ENCODE peak calls at places on chromosomes 6 and 20, in six cellular contexts. One of them, this sample, is unnamed.

GRCh38 chr6:13479206-13479797 is 8.1 kb downstream of the GFOD1 start:
- DNase-seq in nephron progenitor cell: no peak
- DNase-seq in thoracic aorta: no peak
- DNase-seq in Peyer's patch: no peak
- DNase-seq in CD8-positive, alpha-beta T cell: no peak
- DNase-seq in GM10248: no peak
- DNase-seq in this sample: no peak

GRCh38 chr6:160386869-160387518 is 38.8 kb downstream of the SLC22A3 start:
- DNase-seq in nephron progenitor cell: no peak
- DNase-seq in thoracic aorta: no peak
- DNase-seq in Peyer's patch: peak
- DNase-seq in CD8-positive, alpha-beta T cell: no peak
- DNase-seq in GM10248: no peak
- DNase-seq in this sample: no peak

GRCh38 chr6:56520218-56520617 is 122.5 kb downstream of the DST start:
- DNase-seq in nephron progenitor cell: no peak
- DNase-seq in thoracic aorta: no peak
- DNase-seq in Peyer's patch: no peak
- DNase-seq in CD8-positive, alpha-beta T cell: no peak
- DNase-seq in GM10248: no peak
- DNase-seq in this sample: no peak

GRCh38 chr20:18679020-18679419 is 91.2 kb downstream of the DTD1 start:
- DNase-seq in nephron progenitor cell: no peak
- DNase-seq in thoracic aorta: no peak
- DNase-seq in Peyer's patch: no peak
- DNase-seq in CD8-positive, alpha-beta T cell: no peak
- DNase-seq in GM10248: no peak
- DNase-seq in this sample: no peak

GRCh38 chr6:77010931-77011542 is 452.3 kb downstream of the HTR1B start:
- DNase-seq in nephron progenitor cell: no peak
- DNase-seq in thoracic aorta: no peak
- DNase-seq in Peyer's patch: no peak
- DNase-seq in CD8-positive, alpha-beta T cell: no peak
- DNase-seq in GM10248: no peak
- DNase-seq in this sample: no peak

GRCh38 chr20:4951299-4951698 is 50.0 kb downstream of the SLC23A2 start:
- DNase-seq in nephron progenitor cell: no peak
- DNase-seq in thoracic aorta: peak
- DNase-seq in Peyer's patch: no peak
- DNase-seq in CD8-positive, alpha-beta T cell: no peak
- DNase-seq in GM10248: no peak
- DNase-seq in this sample: no peak

GRCh38 chr6:3977875-3978711 is 100.8 kb downstream of the FAM217A start:
- DNase-seq in nephron progenitor cell: peak
- DNase-seq in thoracic aorta: no peak
- DNase-seq in Peyer's patch: no peak
- DNase-seq in CD8-positive, alpha-beta T cell: peak
- DNase-seq in GM10248: peak
- DNase-seq in this sample: peak

GRCh38 chr6:116761779-116762178 is 3.7 kb downstream of the FAM162B start:
- DNase-seq in nephron progenitor cell: no peak
- DNase-seq in thoracic aorta: no peak
- DNase-seq in Peyer's patch: no peak
- DNase-seq in CD8-positive, alpha-beta T cell: no peak
- DNase-seq in GM10248: no peak
- DNase-seq in this sample: no peak

GRCh38 chr6:11328613-11329247 is 96.3 kb upstream of the NEDD9 start:
- DNase-seq in nephron progenitor cell: no peak
- DNase-seq in thoracic aorta: no peak
- DNase-seq in Peyer's patch: no peak
- DNase-seq in CD8-positive, alpha-beta T cell: no peak
- DNase-seq in GM10248: no peak
- DNase-seq in this sample: no peak

GRCh38 chr20:10501377-10501776 is 66.3 kb downstream of the SLX4IP start:
- DNase-seq in nephron progenitor cell: no peak
- DNase-seq in thoracic aorta: no peak
- DNase-seq in Peyer's patch: no peak
- DNase-seq in CD8-positive, alpha-beta T cell: peak
- DNase-seq in GM10248: no peak
- DNase-seq in this sample: no peak

GRCh38 chr20:51509208-51509607 is 33.3 kb downstream of the NFATC2 start:
- DNase-seq in nephron progenitor cell: no peak
- DNase-seq in thoracic aorta: no peak
- DNase-seq in Peyer's patch: no peak
- DNase-seq in CD8-positive, alpha-beta T cell: no peak
- DNase-seq in GM10248: no peak
- DNase-seq in this sample: no peak

DNA sequence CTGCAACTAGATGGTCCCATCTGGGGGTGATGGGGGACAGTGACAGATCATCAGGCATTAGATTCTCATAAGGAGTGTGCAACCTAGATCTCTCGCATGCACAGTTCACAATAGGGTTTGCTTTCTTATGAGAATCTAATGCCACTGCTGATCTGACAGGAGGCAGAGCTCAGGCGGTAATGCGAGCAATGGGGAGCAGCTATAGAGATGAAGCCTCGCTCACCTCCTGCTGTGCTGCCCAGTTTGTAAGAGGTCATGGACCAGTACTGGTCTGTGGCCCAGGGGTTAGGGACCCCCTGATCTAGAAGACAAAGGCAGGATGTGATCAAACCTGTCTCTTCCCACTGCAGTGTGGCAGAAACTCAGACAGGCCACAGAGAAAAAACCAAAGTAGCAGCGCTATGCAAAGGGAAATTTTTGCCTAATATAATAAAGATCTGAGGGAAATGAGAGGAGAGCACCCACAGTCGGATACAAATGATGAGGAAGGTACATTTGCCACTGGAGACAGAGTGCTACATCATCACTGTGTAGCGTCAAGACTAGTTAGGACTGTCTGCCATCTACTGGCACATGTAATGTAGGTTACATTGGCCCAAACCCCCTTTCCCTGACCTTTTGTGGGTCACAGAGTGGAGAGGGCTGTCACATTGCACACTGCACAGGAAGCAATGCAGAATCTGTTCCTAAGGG is 4.1 kb upstream of the LY86 start:
- DNase-seq in nephron progenitor cell: no peak
- DNase-seq in thoracic aorta: no peak
- DNase-seq in Peyer's patch: no peak
- DNase-seq in CD8-positive, alpha-beta T cell: no peak
- DNase-seq in GM10248: no peak
- DNase-seq in this sample: no peak
- TF ChIP-seq CTCF in nephron progenitor cell: no peak
- TF ChIP-seq CTCF in thoracic aorta: no peak
- TF ChIP-seq CTCF in Peyer's patch: peak
- TF ChIP-seq CTCF in CD8-positive, alpha-beta T cell: no peak
- TF ChIP-seq CTCF in GM10248: peak
- TF ChIP-seq CTCF in this sample: peak

GRCh38 chr20:56579261-56579660 is 46.2 kb downstream of the FAM209B start:
- DNase-seq in nephron progenitor cell: no peak
- DNase-seq in thoracic aorta: no peak
- DNase-seq in Peyer's patch: no peak
- DNase-seq in CD8-positive, alpha-beta T cell: no peak
- DNase-seq in GM10248: no peak
- DNase-seq in this sample: no peak

GRCh38 chr20:56581701-56582100 is 47.4 kb upstream of the TFAP2C start:
- DNase-seq in nephron progenitor cell: no peak
- DNase-seq in thoracic aorta: no peak
- DNase-seq in Peyer's patch: no peak
- DNase-seq in CD8-positive, alpha-beta T cell: no peak
- DNase-seq in GM10248: no peak
- DNase-seq in this sample: no peak

GRCh38 chr20:56580226-56580625 is 47.2 kb downstream of the FAM209B start:
- DNase-seq in nephron progenitor cell: no peak
- DNase-seq in thoracic aorta: no peak
- DNase-seq in Peyer's patch: no peak
- DNase-seq in CD8-positive, alpha-beta T cell: no peak
- DNase-seq in GM10248: no peak
- DNase-seq in this sample: no peak

GRCh38 chr20:56587307-56588108 is 41.6 kb upstream of the TFAP2C start:
- DNase-seq in nephron progenitor cell: no peak
- DNase-seq in thoracic aorta: no peak
- DNase-seq in Peyer's patch: no peak
- DNase-seq in CD8-positive, alpha-beta T cell: no peak
- DNase-seq in GM10248: no peak
- DNase-seq in this sample: no peak

DNA sequence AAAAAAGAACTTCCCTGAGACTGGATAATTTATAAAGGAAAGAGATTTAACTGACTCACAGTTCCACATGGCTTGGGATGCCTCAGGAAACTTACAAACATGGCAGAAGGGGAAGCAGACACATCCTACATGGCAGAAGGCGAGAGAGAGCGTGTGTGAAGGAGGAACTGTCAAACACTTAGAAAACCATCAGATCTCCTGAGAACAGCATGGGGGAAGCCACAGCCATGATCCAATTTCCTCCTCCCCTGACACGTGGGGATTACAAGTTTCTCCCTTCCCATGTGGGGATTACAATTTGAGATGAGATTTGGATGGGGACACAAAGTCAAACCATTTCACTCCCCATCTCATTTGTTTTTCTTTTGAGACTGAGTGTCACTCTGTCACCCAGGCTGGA is 46.5 kb upstream of the TFAP2C start:
- DNase-seq in nephron progenitor cell: no peak
- DNase-seq in thoracic aorta: no peak
- DNase-seq in Peyer's patch: no peak
- DNase-seq in CD8-positive, alpha-beta T cell: no peak
- DNase-seq in GM10248: no peak
- DNase-seq in this sample: no peak
- TF ChIP-seq CTCF in nephron progenitor cell: no peak
- TF ChIP-seq CTCF in thoracic aorta: no peak
- TF ChIP-seq CTCF in Peyer's patch: no peak
- TF ChIP-seq CTCF in CD8-positive, alpha-beta T cell: no peak
- TF ChIP-seq CTCF in GM10248: no peak
- TF ChIP-seq CTCF in this sample: no peak

GRCh38 chr20:29690274-29690673 is 1567.2 kb upstream of the DEFB115 start:
- DNase-seq in nephron progenitor cell: no peak
- DNase-seq in thoracic aorta: no peak
- DNase-seq in Peyer's patch: peak
- DNase-seq in CD8-positive, alpha-beta T cell: no peak
- DNase-seq in GM10248: no peak
- DNase-seq in this sample: no peak
- TF ChIP-seq CTCF in nephron progenitor cell: no peak
- TF ChIP-seq CTCF in thoracic aorta: no peak
- TF ChIP-seq CTCF in Peyer's patch: no peak
- TF ChIP-seq CTCF in CD8-positive, alpha-beta T cell: no peak
- TF ChIP-seq CTCF in GM10248: no peak
- TF ChIP-seq CTCF in this sample: no peak

GRCh38 chr20:48933017-48933766 is 11.7 kb downstream of the ARFGEF2 start:
- DNase-seq in nephron progenitor cell: no peak
- DNase-seq in thoracic aorta: no peak
- DNase-seq in Peyer's patch: peak
- DNase-seq in CD8-positive, alpha-beta T cell: no peak
- DNase-seq in GM10248: no peak
- DNase-seq in this sample: no peak
- TF ChIP-seq CTCF in nephron progenitor cell: no peak
- TF ChIP-seq CTCF in thoracic aorta: no peak
- TF ChIP-seq CTCF in Peyer's patch: no peak
- TF ChIP-seq CTCF in CD8-positive, alpha-beta T cell: no peak
- TF ChIP-seq CTCF in GM10248: peak
- TF ChIP-seq CTCF in this sample: no peak

GRCh38 chr6:28544211-28544610 is 18.5 kb downstream of the GPX5 start:
- DNase-seq in nephron progenitor cell: peak
- DNase-seq in thoracic aorta: no peak
- DNase-seq in Peyer's patch: no peak
- DNase-seq in CD8-positive, alpha-beta T cell: no peak
- DNase-seq in GM10248: peak
- DNase-seq in this sample: no peak

GRCh38 chr6:28541996-28542395 is 16.3 kb downstream of the GPX5 start:
- DNase-seq in nephron progenitor cell: no peak
- DNase-seq in thoracic aorta: no peak
- DNase-seq in Peyer's patch: no peak
- DNase-seq in CD8-positive, alpha-beta T cell: no peak
- DNase-seq in GM10248: no peak
- DNase-seq in this sample: no peak

GRCh38 chr6:28543671-28544131 is 18.0 kb downstream of the GPX5 start:
- DNase-seq in nephron progenitor cell: peak
- DNase-seq in thoracic aorta: no peak
- DNase-seq in Peyer's patch: no peak
- DNase-seq in CD8-positive, alpha-beta T cell: peak
- DNase-seq in GM10248: peak
- DNase-seq in this sample: peak

GRCh38 chr6:28545955-28546354 is 20.3 kb downstream of the GPX5 start:
- DNase-seq in nephron progenitor cell: no peak
- DNase-seq in thoracic aorta: no peak
- DNase-seq in Peyer's patch: no peak
- DNase-seq in CD8-positive, alpha-beta T cell: no peak
- DNase-seq in GM10248: no peak
- DNase-seq in this sample: no peak

GRCh38 chr6:28542440-28543293 is 17.0 kb downstream of the GPX5 start:
- DNase-seq in nephron progenitor cell: peak
- DNase-seq in thoracic aorta: no peak
- DNase-seq in Peyer's patch: no peak
- DNase-seq in CD8-positive, alpha-beta T cell: peak
- DNase-seq in GM10248: peak
- DNase-seq in this sample: peak
- TF ChIP-seq CTCF in nephron progenitor cell: peak
- TF ChIP-seq CTCF in thoracic aorta: no peak
- TF ChIP-seq CTCF in Peyer's patch: no peak
- TF ChIP-seq CTCF in CD8-positive, alpha-beta T cell: no peak
- TF ChIP-seq CTCF in GM10248: peak
- TF ChIP-seq CTCF in this sample: peak

DNA sequence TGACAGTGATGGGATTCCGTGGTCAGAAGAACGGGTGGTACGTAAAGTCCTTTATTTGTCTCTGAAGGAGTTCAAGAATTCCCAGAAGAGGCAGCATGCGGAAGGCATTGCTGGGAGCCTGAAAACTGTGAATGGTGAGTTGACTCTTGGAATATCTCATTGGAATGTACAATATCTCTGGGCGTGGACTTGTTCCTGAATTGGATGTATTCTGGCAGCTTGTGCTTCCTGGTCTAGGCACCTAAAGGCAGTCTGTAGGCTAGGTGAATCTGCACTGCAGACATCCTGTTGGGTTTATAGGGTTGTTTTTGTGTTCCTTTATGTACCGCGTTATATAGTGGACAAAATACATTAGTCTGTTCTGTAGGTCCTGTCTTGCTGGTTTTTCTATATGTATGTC is 128.2 kb downstream of the JARID2 start:
- DNase-seq in nephron progenitor cell: no peak
- DNase-seq in thoracic aorta: no peak
- DNase-seq in Peyer's patch: no peak
- DNase-seq in CD8-positive, alpha-beta T cell: no peak
- DNase-seq in GM10248: no peak
- DNase-seq in this sample: no peak
- TF ChIP-seq CTCF in nephron progenitor cell: no peak
- TF ChIP-seq CTCF in thoracic aorta: no peak
- TF ChIP-seq CTCF in Peyer's patch: no peak
- TF ChIP-seq CTCF in CD8-positive, alpha-beta T cell: no peak
- TF ChIP-seq CTCF in GM10248: no peak
- TF ChIP-seq CTCF in this sample: no peak

GRCh38 chr20:38935285-38935684 is 9.1 kb downstream of the FAM83D start:
- DNase-seq in nephron progenitor cell: no peak
- DNase-seq in thoracic aorta: no peak
- DNase-seq in Peyer's patch: no peak
- DNase-seq in CD8-positive, alpha-beta T cell: no peak
- DNase-seq in GM10248: no peak
- DNase-seq in this sample: no peak
- TF ChIP-seq CTCF in nephron progenitor cell: no peak
- TF ChIP-seq CTCF in thoracic aorta: no peak
- TF ChIP-seq CTCF in Peyer's patch: no peak
- TF ChIP-seq CTCF in CD8-positive, alpha-beta T cell: no peak
- TF ChIP-seq CTCF in GM10248: no peak
- TF ChIP-seq CTCF in this sample: no peak